ENCODE peak calls at places on chromosomes 13 and 19, in five cellular contexts. K, O, D, Q and H are unnamed samples. For H3K4me1 and H3K36me3, the result is how much of the 10 kb centered on the place peaks cover.

GRCh38 chr19:21022996-21023395 is 2.5 kb downstream of the ZNF430 start:
- DNase-seq in Q (no peak), O (no peak), K (no peak), D (no peak), H (peak)

GRCh38 chr13:22793598-22794134 is 387.1 kb upstream of the SGCG start:
- DNase-seq in O (no peak), Q (peak), D (no peak), K (no peak), H (no peak)

GRCh38 chr13:26502826-26503225 is 54.7 kb upstream of the WASF3 start:
- DNase-seq in O (peak), D (no peak), Q (no peak), K (no peak), H (no peak)

GRCh38 chr13:98565726-98566577 is 11.0 kb downstream of the STK24 start:
- DNase-seq in Q (peak), O (peak), D (no peak), K (peak), H (no peak)

GRCh38 chr19:53161123-53161522 is 2.3 kb upstream of the ZNF347 start:
- DNase-seq in D (no peak), K (no peak), Q (no peak), O (no peak), H (no peak)

GRCh38 chr13:52925221-52925620 is 76.8 kb upstream of the PCDH8 start:
- DNase-seq in K (no peak), O (peak), Q (no peak), D (no peak), H (no peak)

GRCh38 chr19:5894704-5895349 is 8.8 kb downstream of the NDUFA11 start:
- DNase-seq in O (no peak), D (no peak), Q (no peak), K (no peak), H (no peak)

GRCh38 chr19:48844472-48844871 is 8.2 kb upstream of the HSD17B14 start:
- DNase-seq in K (no peak), O (no peak), D (no peak), Q (no peak), H (peak)

GRCh38 chr19:15144046-15144646 is 36.9 kb downstream of the SYDE1 start:
- DNase-seq in Q (no peak), O (no peak), K (no peak), D (no peak), H (no peak)

GRCh38 chr19:56601375-56601774 is 6.3 kb downstream of the ZNF71 start:
- DNase-seq in O (no peak), K (no peak), D (no peak), Q (no peak), H (no peak)

GRCh38 chr19:45848922-45849321 is 14.0 kb downstream of the SYMPK start:
- DNase-seq in K (peak), O (no peak), D (no peak), Q (no peak), H (no peak)

GRCh38 chr19:35459414-35460082 is 11.5 kb downstream of the FFAR2 start:
- DNase-seq in O (peak), D (peak), K (no peak), Q (peak), H (no peak)

GRCh38 chr13:28704919-28705318 is 13.9 kb downstream of the SLC46A3 start:
- DNase-seq in O (no peak), Q (no peak), D (no peak), K (no peak), H (no peak)

GRCh38 chr19:56476671-56477428 is at the start of gene ZNF667:
- DNase-seq in K (no peak), Q (no peak), O (no peak), D (no peak), H (peak)

GRCh38 chr13:42113478-42113877 is 65.0 kb downstream of the DGKH start:
- DNase-seq in D (no peak), Q (no peak), K (no peak), O (no peak), H (no peak)

GRCh38 chr13:111575719-111576118 is 255.3 kb downstream of the TEX29 start:
- DNase-seq in O (no peak), K (no peak), D (no peak), Q (no peak), H (no peak)

GRCh38 chr13:98240131-98240530 is 63.1 kb upstream of the RNF113B start:
- DNase-seq in D (no peak), O (no peak), Q (no peak), K (no peak), H (no peak)

GRCh38 chr13:92187378-92187989 is 789.1 kb downstream of the GPC5 start:
- DNase-seq in K (peak), Q (no peak), D (no peak), O (no peak), H (peak)

GRCh38 chr19:658916-659839 is 3.8 kb downstream of the RNF126 start:
- DNase-seq in O (peak), D (no peak), K (peak), Q (peak), H (no peak)

GRCh38 chr19:8466018-8466417 is 21.2 kb downstream of the HNRNPM start:
- DNase-seq in O (no peak), D (no peak), Q (no peak), K (no peak), H (peak)

GRCh38 chr13:25422153-25422552 is 50.4 kb downstream of the ATP8A2 start:
- DNase-seq in K (no peak), O (no peak), Q (no peak), D (no peak), H (no peak)

GRCh38 chr19:28652790-28653189 is 560.2 kb downstream of the UQCRFS1 start:
- DNase-seq in K (no peak), D (no peak), O (no peak), Q (no peak), H (no peak)

GRCh38 chr13:90889906-90890305 is 457.6 kb upstream of the MIR17HG start:
- DNase-seq in Q (no peak), O (no peak), K (no peak), D (no peak), H (no peak)

GRCh38 chr13:50079278-50080157 is 64.3 kb downstream of the KCNRG start:
- DNase-seq in Q (no peak), D (no peak), K (no peak), O (no peak), H (peak)
- H3K4me1 ChIP-seq in Q (under half), D (under half), K (under half), O (half or more), H (under half)

GRCh38 chr19:39475748-39476147 is 4.9 kb upstream of the TIMM50 start:
- DNase-seq in Q (no peak), D (no peak), K (no peak), O (peak), H (no peak)
- H3K36me3 ChIP-seq in Q (half or more), D (half or more), K (half or more), O (under half), H (half or more)

DNA sequence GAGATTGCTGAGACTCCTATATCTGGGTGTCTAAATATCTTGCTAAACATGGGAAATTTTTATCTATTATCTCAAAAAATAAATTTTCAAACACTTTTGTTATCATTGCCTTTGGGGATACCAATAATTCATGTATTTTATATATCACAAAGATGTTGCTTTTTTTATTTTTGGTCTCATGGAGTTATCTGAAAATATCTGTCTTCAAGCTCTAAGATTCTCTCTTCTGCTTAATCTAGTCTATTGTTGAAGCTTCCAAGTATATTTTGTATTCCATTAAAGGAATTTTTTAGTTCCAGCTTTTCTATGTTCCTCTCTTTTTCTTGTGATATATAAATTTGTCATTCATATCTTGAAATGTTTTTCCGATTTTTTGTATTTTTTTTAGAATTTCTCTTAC is 812.0 kb downstream of the DACH1 start:
- DNase-seq in D (no peak), O (no peak), K (no peak), Q (no peak), H (no peak)
- H3K4me1 ChIP-seq in D (under half), O (under half), K (under half), Q (under half), H (under half)

DNA sequence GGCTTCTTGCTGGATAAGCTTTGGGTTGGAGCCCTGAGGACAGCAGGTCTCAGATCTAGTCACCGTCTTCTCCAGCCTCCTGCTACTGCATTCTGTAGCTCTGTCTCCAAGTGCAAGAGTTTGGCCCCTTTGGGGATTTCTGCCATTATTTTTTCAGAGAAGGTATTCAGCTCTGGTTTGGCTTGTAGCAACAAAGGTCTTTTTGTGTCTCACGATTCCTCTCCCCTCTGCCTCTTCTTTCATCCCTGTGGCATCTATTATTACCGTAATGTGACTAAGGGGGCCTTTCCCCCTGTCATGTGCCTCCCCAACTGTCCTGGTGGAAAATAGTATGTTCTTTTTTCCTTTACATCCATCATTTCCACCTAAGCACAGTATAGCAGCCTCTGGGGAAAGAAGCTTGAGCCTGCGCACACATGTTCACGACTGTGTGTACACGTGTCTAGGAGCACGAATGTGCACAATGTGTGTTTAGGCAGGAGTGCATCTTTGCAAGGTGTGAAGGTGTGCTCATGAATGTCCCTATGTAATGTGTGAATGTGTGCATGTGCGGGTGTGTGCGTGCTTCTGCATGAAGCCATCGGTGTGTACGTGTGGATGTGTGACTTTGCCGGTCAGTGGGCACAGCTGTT is 273.9 kb downstream of the ZNF536 start:
- DNase-seq in D (no peak), K (no peak), O (no peak), Q (no peak), H (no peak)
- H3K36me3 ChIP-seq in D (under half), K (under half), O (under half), Q (under half), H (under half)

DNA sequence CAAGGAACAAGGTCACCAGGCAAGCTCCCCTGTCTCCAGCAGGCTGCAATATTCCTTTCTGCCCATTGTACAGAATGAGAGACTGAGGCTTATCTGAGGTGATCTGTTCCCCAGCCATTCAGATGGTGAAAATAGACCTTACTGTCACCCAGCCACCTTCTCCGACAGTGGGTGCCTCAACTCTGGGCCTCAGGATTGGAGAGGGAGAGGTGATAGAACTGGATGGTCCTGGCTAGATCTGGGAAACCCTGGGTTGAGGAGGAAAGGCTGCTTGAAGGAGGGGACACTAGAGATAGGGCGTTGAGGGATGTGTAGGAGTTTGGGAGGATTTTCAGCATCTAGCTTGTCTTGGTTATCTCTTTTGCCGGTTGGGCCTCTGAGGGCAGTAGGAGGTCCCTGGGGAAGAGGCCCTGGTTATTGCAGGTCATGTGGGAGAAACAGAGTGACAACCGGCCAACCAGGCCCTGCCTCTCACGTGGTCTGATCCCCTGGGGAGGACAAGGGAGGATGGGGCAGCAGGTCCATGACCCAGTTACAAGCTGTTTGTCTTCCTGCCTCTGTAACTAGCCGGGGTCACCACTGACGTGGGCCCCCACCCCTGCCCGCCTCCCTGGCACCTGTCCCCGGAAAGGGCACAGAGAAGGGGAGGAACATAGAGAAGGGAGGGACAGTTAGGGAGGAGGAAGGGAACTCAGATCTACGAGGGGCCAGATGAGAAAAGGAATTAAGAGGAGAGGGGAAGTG is 8.2 kb downstream of the NFIC start:
- DNase-seq in O (peak), K (no peak), D (no peak), Q (peak), H (no peak)
- H3K4me1 ChIP-seq in O (half or more), K (under half), D (half or more), Q (under half), H (under half)